ENCODE peak calls at places on chromosomes 13 and 19, in seven cellular contexts. N, Q, K, F, E, Y and A are unnamed samples.

GRCh38 chr19:49142866-49143335 is 12.3 kb downstream of the HRC start:
- DNase-seq in E (no peak), N (no peak), K (peak), Q (peak), F (no peak), Y (peak), A (peak)

GRCh38 chr13:112446347-112446861 is 70.2 kb downstream of the SPACA7 start:
- DNase-seq in N (no peak), Q (no peak), F (no peak), E (no peak), Y (no peak), K (peak), A (no peak)

GRCh38 chr13:30331331-30331771 is 24.0 kb upstream of the KATNAL1 start:
- DNase-seq in Q (no peak), Y (peak), K (no peak), N (no peak), F (no peak), E (no peak), A (peak)

GRCh38 chr13:56713656-56714055 is 427.1 kb upstream of the PRR20A start:
- DNase-seq in Y (no peak), N (no peak), E (no peak), Q (no peak), F (no peak), K (no peak), A (no peak)

GRCh38 chr13:91045351-91046034 is 302.0 kb upstream of the MIR17HG start:
- DNase-seq in Q (peak), F (no peak), N (no peak), E (no peak), Y (no peak), K (peak), A (no peak)

GRCh38 chr13:94656766-94657165 is 55.1 kb downstream of the GPR180 start:
- DNase-seq in Q (peak), E (no peak), Y (no peak), K (no peak), F (no peak), N (no peak), A (no peak)

GRCh38 chr13:63628310-63628709 is 2212.7 kb upstream of the PCDH20 start:
- DNase-seq in N (no peak), K (no peak), E (no peak), Q (no peak), F (no peak), Y (no peak), A (no peak)

GRCh38 chr19:50896591-50897190 is 14.5 kb downstream of the KLK4 start:
- DNase-seq in Q (no peak), E (peak), K (no peak), Y (no peak), N (no peak), F (no peak), A (no peak)

GRCh38 chr13:93248627-93249047 is 22.0 kb downstream of the GPC6 start:
- DNase-seq in N (no peak), Q (no peak), K (peak), Y (no peak), F (no peak), E (peak), A (no peak)

GRCh38 chr19:42301646-42302204 is at the start of gene PRR19:
- DNase-seq in K (no peak), N (no peak), Y (no peak), Q (no peak), F (no peak), E (no peak), A (peak)

GRCh38 chr13:48487968-48488367 is 44.9 kb downstream of the RCBTB2 start:
- DNase-seq in Y (no peak), Q (no peak), K (no peak), E (no peak), F (no peak), N (no peak), A (no peak)

GRCh38 chr19:14440049-14440448 is 6.9 kb downstream of the PKN1 start:
- DNase-seq in F (no peak), K (no peak), Q (no peak), N (peak), E (no peak), Y (no peak), A (peak)

GRCh38 chr19:3699071-3699740 is 1.1 kb downstream of the PIP5K1C start:
- DNase-seq in K (peak), Q (no peak), F (no peak), Y (peak), E (no peak), N (peak), A (peak)

GRCh38 chr19:42422576-42423461 is 4.4 kb downstream of the LIPE start:
- DNase-seq in Y (peak), K (peak), N (no peak), Q (no peak), E (peak), F (no peak), A (peak)

GRCh38 chr19:35869327-35870123 is 1.2 kb downstream of the APLP1 start:
- DNase-seq in Y (peak), K (peak), F (peak), N (no peak), E (peak), Q (peak), A (peak)

GRCh38 chr13:60351326-60351725 is 45.7 kb upstream of the TDRD3 start:
- DNase-seq in N (no peak), F (no peak), Y (no peak), Q (no peak), E (no peak), K (peak), A (no peak)

GRCh38 chr19:46639356-46640061 is 3.5 kb upstream of the GNG8 start:
- DNase-seq in K (peak), N (no peak), Y (peak), E (no peak), Q (no peak), F (no peak), A (peak)
- TF ChIP-seq EP300 in K (peak), N (no peak), Y (no peak), E (no peak), Q (no peak), F (no peak), A (no peak)

GRCh38 chr19:17795495-17795856 is 538 bp downstream of the B3GNT3 start:
- DNase-seq in K (no peak), N (no peak), E (no peak), Y (no peak), F (no peak), Q (no peak), A (no peak)
- H3K4me3 ChIP-seq in K (no peak), N (no peak), E (peak), Y (peak), F (peak), Q (peak), A (no peak)

GRCh38 chr13:110216403-110217041 is 90.4 kb downstream of the COL4A1 start:
- DNase-seq in F (no peak), Q (no peak), E (no peak), Y (no peak), N (no peak), K (no peak), A (no peak)
- TF ChIP-seq EP300 in F (no peak), Q (no peak), E (no peak), Y (peak), N (peak), K (no peak), A (peak)

DNA sequence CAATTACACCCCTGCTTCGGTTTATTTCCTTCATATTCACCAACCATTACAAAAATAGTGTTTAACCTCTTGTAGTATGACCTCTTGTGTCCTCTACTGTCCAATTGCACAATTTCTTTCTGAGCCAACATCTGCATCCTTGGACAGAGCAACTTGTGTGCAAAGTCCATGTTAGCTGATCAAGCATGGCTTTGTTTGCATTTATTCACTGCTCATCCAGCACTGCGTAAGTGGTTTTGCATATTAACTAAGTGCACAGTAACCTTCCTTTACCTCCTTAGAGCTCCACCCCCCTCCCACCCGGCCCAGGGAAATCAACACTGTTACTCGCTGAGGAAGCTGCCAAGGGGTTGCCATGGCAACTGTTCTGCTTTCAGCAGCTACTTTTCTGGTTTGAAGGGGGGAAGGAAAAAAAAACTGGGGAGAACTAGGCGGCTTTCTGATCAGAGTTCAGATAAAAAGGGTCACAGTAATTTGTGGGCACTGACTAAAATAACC is 153.5 kb upstream of the KLF12 start:
- DNase-seq in K (peak), F (no peak), N (peak), E (peak), Y (peak), Q (no peak), A (peak)
- H3K4me3 ChIP-seq in K (peak), F (no peak), N (no peak), E (peak), Y (no peak), Q (no peak), A (peak)

GRCh38 chr19:43747557-43748204 is 7.1 kb downstream of the SMG9 start:
- DNase-seq in Y (no peak), K (no peak), E (no peak), Q (no peak), F (no peak), N (no peak), A (no peak)
- TF ChIP-seq EP300 in Y (no peak), K (no peak), E (no peak), Q (no peak), F (no peak), N (no peak), A (no peak)

GRCh38 chr19:45103200-45103624 is 10.2 kb downstream of the PPP1R37 start:
- DNase-seq in E (no peak), Y (peak), N (no peak), K (no peak), F (no peak), Q (no peak), A (no peak)
- H3K4me3 ChIP-seq in E (peak), Y (no peak), N (no peak), K (no peak), F (no peak), Q (no peak), A (no peak)

GRCh38 chr19:11924886-11925583 is at the start of gene ZNF700:
- DNase-seq in Y (peak), N (peak), K (peak), E (peak), F (peak), Q (peak), A (peak)
- TF ChIP-seq EP300 in Y (peak), N (peak), K (no peak), E (no peak), F (no peak), Q (no peak), A (peak)

DNA sequence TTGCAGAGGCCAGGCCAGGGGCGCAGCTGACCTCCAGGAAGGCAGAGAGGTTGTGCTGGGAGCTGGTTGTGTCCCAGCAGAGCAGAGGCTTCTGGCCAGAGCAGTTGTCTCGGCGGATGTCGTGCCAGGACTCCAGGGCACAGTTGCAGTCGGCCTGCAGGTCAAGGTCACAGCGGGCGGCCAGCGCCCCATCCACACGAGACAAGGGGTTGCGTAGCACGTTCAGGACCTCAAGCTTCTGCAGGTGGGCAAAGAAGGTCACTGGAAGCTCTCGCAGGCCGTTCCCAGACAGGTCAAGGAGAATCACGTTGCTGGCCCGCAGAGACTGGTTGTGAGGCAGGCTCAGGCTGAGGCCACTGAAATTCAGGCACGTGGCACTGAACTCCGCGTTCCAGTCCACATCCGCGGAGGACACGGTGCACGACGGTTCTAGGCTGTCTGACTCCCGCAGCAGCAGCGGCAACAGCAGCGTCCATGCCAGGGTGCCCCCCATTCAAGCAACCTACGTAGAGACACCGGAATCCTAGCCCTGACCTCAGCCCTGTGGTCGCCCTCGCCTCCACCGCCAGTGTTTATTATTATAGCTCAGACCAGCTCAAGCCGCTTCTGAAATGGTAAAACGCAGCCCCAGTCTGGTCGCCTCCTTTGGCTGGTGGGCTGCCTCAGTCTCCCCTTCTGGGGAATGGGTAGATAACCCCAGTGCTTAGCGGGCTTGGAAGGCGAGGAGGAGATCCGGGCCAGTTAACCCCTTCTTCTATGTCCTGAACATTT is 766 bp downstream of the LRRC25 start:
- DNase-seq in E (no peak), K (no peak), N (no peak), Y (peak), F (no peak), Q (no peak), A (no peak)
- H3K4me3 ChIP-seq in E (peak), K (no peak), N (peak), Y (no peak), F (no peak), Q (no peak), A (no peak)

DNA sequence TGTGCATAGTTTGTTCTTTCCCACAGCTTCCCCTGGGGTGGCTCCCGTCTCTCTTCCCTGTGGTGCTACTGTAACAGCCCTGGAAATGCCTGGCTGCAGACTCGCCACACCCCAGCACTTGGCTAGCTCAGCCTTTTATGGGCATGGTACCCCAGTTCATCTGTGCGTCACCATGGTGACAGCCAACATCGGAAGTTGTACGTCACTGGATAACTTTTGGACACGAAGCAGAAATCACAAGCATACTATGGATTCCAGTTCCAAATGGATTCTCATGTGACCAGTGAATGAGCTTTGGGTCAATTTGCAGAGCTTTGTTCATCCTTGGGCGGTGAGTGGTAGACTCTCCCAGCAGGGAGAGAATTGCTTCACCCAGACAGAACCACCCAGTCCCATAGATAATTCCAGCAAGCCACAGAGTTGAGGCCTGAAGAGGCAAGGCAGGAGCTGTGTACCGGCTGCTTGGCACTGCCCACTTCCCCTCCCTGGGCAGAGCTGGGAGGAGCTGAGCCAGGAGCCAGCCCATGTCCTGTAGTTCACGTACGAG is 54.4 kb downstream of the COL4A2 start:
- DNase-seq in F (no peak), Q (no peak), K (no peak), Y (peak), E (no peak), N (peak), A (peak)
- TF ChIP-seq EP300 in F (no peak), Q (no peak), K (no peak), Y (peak), E (no peak), N (peak), A (peak)

GRCh38 chr13:23794267-23795161 is 94.7 kb downstream of the MIPEP start:
- DNase-seq in K (no peak), N (no peak), Q (no peak), Y (no peak), E (no peak), F (no peak), A (no peak)
- H3K4me3 ChIP-seq in K (no peak), N (no peak), Q (no peak), Y (no peak), E (no peak), F (no peak), A (no peak)